ENCODE peak calls at places on chromosomes 16 and 17, in nine cellular contexts. I is thyroid gland, C is stomach, B is Peyer's patch, E is body of pancreas, X is GM12891, D is tibial nerve, H is suprapubic skin, O is H54. N is an unnamed sample.

GRCh38 chr17:9237661-9238301 is 216.5 kb downstream of the NTN1 start:
- DNase-seq in I (no peak), C (no peak), B (no peak), E (no peak), X (no peak), D (no peak), H (peak), O (no peak), N (no peak)

GRCh38 chr17:32546031-32546444 is 59.2 kb downstream of the CDK5R1 start:
- DNase-seq in I (no peak), C (no peak), B (no peak), E (no peak), X (no peak), D (no peak), H (no peak), O (no peak), N (no peak)

GRCh38 chr16:88811850-88812736 is at the start of gene APRT:
- DNase-seq in I (peak), C (peak), B (peak), E (peak), X (peak), D (peak), H (peak), O (peak), N (peak)

GRCh38 chr16:72999541-73000019 is 48.3 kb downstream of the ZFHX3 start:
- DNase-seq in I (no peak), C (no peak), B (no peak), E (no peak), X (no peak), D (no peak), H (peak), O (no peak), N (no peak)

GRCh38 chr17:75105269-75106080 is 4.3 kb upstream of the ARMC7 start:
- DNase-seq in I (peak), C (peak), B (peak), E (peak), X (peak), D (no peak), H (no peak), O (peak), N (no peak)

GRCh38 chr17:50764860-50765259 is 2.5 kb downstream of the ANKRD40CL start:
- DNase-seq in I (no peak), C (no peak), B (no peak), E (no peak), X (no peak), D (no peak), H (no peak), O (no peak), N (no peak)

GRCh38 chr17:20230924-20231323 is 221.8 kb downstream of the SPECC1 start:
- DNase-seq in I (no peak), C (no peak), B (no peak), E (no peak), X (no peak), D (no peak), H (no peak), O (no peak), N (no peak)

GRCh38 chr16:78249056-78249455 is 149.6 kb downstream of the WWOX start:
- DNase-seq in I (peak), C (peak), B (no peak), E (peak), X (no peak), D (no peak), H (no peak), O (no peak), N (no peak)

GRCh38 chr17:45050680-45051059 is 762 bp downstream of the DCAKD start:
- DNase-seq in I (no peak), C (no peak), B (no peak), E (no peak), X (no peak), D (no peak), H (no peak), O (no peak), N (no peak)

GRCh38 chr17:79809530-79810137 is 12.8 kb upstream of the CBX8 start:
- DNase-seq in I (peak), C (peak), B (no peak), E (peak), X (no peak), D (no peak), H (no peak), O (no peak), N (no peak)

GRCh38 chr16:84095466-84095865 is 21.3 kb downstream of the MBTPS1 start:
- DNase-seq in I (no peak), C (no peak), B (no peak), E (no peak), X (no peak), D (no peak), H (no peak), O (no peak), N (no peak)

GRCh38 chr16:85908889-85909584 is 10.1 kb downstream of the IRF8 start:
- DNase-seq in I (no peak), C (no peak), B (no peak), E (no peak), X (no peak), D (no peak), H (no peak), O (no peak), N (peak)
- TF ChIP-seq POLR2A in I (no peak), C (no peak), B (no peak), E (no peak), X (no peak), D (no peak), H (no peak), O (no peak), N (no peak)

DNA sequence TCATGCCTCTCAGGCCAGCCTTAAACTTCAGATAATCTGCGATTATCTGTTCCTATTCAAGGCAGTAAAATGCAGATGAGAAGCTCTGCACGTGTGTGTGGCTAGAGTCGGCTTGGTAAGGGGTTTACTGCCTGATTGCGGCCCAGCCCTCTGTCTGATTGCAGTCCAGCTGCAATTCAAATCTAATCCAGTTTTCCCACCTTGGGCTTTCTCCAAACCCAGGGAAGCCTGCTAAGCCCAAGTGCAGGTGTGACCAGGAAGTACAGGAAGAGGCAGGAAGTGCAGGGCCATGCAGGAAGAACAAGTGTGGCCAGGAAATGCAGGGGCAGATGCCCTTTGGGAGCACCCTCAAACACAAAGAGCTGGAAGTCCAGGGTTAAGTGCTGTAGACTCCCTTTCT is 314.9 kb downstream of the CEP112 start:
- DNase-seq in I (no peak), C (no peak), B (no peak), E (no peak), X (no peak), D (no peak), H (no peak), O (no peak), N (no peak)
- TF ChIP-seq POLR2A in I (no peak), C (no peak), B (no peak), E (no peak), X (no peak), D (no peak), H (no peak), O (no peak), N (no peak)

GRCh38 chr17:78376161-78376560 is 2.3 kb upstream of the PGS1 start:
- DNase-seq in I (no peak), C (no peak), B (no peak), E (no peak), X (no peak), D (no peak), H (no peak), O (no peak), N (no peak)

GRCh38 chr17:78374189-78374588 is 4.3 kb upstream of the PGS1 start:
- DNase-seq in I (no peak), C (no peak), B (no peak), E (no peak), X (no peak), D (no peak), H (no peak), O (no peak), N (no peak)

GRCh38 chr17:78372811-78373210 is 5.6 kb upstream of the PGS1 start:
- DNase-seq in I (no peak), C (no peak), B (no peak), E (no peak), X (no peak), D (no peak), H (no peak), O (no peak), N (no peak)

GRCh38 chr17:78375401-78376079 is 2.9 kb upstream of the PGS1 start:
- DNase-seq in I (peak), C (no peak), B (no peak), E (peak), X (no peak), D (no peak), H (no peak), O (peak), N (no peak)

DNA sequence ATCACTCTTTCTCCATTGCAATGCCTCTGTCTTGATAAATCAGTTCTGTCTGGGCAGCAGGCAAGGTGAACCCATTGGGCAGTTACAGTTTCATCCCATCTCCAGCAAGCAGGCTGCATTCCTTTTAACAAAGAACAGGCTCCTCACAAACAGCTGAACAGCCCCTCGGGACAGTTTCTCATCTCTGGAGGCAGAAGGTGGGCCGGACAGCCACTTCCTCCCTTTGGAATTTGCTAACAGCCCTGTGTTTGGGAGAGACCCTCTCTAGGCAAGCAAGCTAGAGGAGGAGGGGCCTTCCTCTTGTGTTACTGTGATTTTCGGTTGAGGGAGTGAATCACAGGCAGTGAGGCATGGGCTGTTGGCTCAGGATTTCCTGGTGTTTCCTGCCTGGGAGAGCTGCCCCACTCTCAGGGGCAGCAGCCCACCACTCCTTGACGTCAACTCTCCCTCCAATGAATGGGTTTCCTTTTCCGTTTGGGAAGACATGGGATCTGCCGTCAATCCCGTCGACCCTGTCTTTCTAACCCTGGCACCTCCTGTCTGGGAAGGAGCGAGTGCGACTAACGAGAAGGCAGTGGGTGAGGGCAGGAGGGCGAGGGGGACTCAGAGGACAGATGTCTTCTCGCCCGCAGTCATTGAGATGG is 3.7 kb upstream of the PGS1 start:
- DNase-seq in I (no peak), C (no peak), B (no peak), E (no peak), X (no peak), D (no peak), H (no peak), O (no peak), N (no peak)
- TF ChIP-seq POLR2A in I (no peak), C (no peak), B (no peak), E (no peak), X (no peak), D (no peak), H (no peak), O (peak), N (no peak)

GRCh38 chr17:6398955-6399354 is 36.0 kb downstream of the AIPL1 start:
- DNase-seq in I (no peak), C (no peak), B (no peak), E (no peak), X (no peak), D (no peak), H (no peak), O (no peak), N (no peak)
- TF ChIP-seq POLR2A in I (no peak), C (no peak), B (no peak), E (no peak), X (no peak), D (no peak), H (no peak), O (no peak), N (no peak)

DNA sequence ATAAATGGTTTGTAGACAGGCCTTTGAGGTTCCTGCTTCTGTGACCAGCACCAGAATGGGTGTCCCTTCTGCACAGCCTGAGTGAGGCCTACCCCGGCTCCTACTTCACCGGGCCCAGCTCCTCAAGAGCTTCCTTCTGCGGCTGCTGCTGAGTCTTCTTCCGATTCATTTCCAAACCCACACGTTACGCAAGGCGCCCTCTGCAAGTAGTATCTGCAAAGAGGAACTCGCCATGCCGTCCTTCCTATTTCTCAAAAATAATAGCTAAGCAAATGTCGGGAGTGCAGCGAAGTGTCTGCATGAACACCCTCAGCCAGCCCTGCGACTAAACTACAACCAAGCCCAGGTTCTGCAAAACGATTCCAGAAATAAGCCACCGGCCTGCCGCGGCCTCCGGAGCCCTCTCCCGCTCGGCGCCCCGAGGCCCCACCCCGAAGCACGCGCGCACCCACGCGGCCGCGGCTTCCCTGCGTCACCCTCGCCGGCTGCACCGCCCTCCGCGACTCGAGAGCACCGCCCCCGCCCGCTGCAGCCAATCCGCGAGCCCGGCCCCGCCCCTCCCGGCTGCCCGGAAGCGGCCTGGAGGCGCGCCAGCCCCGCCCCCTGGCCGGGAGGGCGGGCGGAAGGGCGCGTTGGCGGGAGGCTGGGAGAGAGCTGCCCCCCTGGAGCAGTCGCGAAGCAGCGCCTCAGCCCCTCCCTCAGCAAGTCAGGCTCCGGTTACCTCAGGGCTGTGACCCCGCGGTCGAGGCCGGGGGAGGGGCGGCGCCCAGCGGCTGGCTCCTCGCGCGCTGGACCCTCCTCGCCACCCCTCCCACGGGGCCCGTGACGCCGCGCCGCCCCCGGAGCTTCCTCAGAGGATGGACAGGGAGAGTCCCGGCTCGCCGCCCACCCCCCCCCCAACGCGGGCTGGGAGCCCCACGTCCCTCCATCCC is 8.3 kb downstream of the MNT start:
- DNase-seq in I (peak), C (peak), B (peak), E (peak), X (peak), D (peak), H (peak), O (peak), N (peak)
- TF ChIP-seq POLR2A in I (peak), C (no peak), B (peak), E (peak), X (peak), D (peak), H (no peak), O (peak), N (no peak)

DNA sequence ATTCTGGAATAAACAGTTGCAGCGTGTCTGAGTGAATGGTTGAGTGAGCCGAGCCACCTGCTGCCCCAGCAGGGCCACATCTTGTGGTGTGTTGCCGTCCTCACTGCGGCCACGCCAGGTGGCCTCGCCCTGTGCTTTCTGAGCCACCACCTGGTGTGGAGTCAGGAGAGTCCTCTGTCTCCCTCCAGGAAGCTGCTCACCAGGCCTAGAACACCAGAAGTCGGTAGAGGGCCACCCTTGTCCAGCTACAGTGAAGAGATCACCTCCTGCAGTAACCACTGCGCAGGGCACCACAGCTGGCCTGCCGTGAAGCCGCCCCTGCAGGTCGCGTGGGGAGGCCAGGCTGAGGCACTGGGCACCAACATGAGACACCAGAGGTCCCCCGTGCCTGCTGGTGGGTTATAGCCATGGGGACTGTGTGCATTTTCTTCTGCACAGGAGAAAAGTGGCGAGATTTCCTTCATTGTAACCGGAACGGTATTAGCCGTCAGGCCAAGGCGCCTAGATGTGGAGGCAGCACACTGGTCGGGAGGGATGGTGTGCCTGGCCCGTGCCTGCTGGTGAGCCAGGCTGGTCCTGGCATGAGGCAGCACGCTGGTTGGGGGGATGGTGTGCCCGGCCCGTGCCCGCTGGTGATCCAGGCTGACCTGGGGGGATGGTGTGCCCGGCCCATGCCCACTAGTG is 28.9 kb upstream of the FOXK2 start:
- DNase-seq in I (no peak), C (no peak), B (peak), E (no peak), X (no peak), D (no peak), H (no peak), O (no peak), N (no peak)
- TF ChIP-seq POLR2A in I (no peak), C (no peak), B (no peak), E (no peak), X (no peak), D (no peak), H (no peak), O (no peak), N (no peak)

DNA sequence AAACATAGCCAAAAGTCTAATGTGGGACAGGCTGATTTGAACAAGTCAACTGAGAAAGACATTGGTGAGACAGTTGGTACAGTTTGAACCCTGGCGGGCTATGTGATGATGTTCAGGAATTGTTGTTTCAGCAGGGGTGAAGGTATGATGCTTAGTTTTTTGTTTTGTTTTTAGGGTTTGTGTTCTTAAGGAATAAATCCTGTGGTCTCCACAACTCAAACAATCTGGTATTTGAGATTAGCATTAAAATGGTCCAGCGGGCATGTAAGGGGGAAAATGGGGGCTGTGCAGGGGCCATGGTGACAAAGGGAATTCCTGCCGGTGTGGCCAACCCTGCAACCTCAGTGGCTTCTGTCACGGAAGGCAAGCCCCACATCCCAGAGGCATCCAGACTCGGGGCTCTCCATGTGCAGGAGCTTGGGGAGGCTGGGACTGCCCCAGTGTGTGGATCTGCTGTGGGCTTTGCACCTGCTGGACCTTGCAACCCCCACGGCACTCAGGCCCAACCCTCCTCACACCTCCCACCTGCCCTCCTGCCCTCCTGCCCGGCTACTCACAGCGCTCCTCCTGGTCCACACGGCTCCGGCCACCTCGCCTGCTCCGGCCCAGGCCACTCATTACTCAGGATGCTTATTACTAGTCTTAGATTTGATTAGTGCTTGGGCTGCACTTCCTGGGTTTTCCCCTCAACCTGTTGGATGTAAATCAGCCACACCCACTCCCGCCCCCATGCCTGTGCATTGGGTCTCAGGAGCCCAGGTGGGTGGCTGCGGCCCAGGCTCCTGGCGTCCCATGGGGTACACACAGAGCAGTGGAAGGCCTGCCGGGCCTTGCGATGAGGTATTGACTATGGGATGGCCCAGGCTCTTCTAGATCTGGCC is at the start of gene TNFRSF13B:
- DNase-seq in I (no peak), C (no peak), B (no peak), E (no peak), X (no peak), D (no peak), H (no peak), O (no peak), N (no peak)
- TF ChIP-seq POLR2A in I (no peak), C (no peak), B (no peak), E (no peak), X (peak), D (no peak), H (no peak), O (no peak), N (no peak)

GRCh38 chr17:35116845-35117244 is 2.8 kb downstream of the RAD51D start:
- DNase-seq in I (no peak), C (no peak), B (no peak), E (no peak), X (no peak), D (no peak), H (no peak), O (no peak), N (no peak)

GRCh38 chr17:35117984-35118383 is 1.7 kb downstream of the RAD51D start:
- DNase-seq in I (no peak), C (no peak), B (peak), E (no peak), X (no peak), D (no peak), H (no peak), O (no peak), N (no peak)

GRCh38 chr17:35121315-35121714 is at the start of gene FNDC8:
- DNase-seq in I (no peak), C (no peak), B (no peak), E (no peak), X (no peak), D (no peak), H (no peak), O (no peak), N (no peak)

GRCh38 chr17:35119370-35120185 is at the start of gene RAD51D:
- DNase-seq in I (peak), C (peak), B (peak), E (peak), X (peak), D (peak), H (peak), O (peak), N (no peak)
- TF ChIP-seq POLR2A in I (peak), C (no peak), B (no peak), E (no peak), X (peak), D (no peak), H (no peak), O (peak), N (no peak)

DNA sequence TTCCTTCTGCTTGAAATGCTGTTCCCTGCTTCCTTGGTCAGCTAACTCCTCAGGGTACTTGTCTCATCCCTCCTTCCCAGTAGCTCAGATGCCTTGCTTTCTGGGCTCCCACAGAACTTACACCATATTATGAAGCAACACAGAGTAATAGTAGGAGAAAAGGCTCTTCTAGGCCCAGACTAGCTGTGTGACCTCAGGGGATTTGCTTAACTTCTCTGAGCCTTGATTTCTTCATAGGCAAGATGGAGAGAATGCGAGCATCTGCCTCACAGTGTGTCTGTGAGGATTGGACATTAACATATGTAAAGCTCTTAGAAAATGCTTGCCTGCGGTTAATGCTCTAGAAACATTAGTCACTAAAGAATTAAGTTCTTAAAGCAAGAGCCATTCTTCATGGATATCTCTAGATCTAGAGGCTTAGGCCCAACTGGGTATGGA is 22.3 kb upstream of the PECAM1 start:
- DNase-seq in I (no peak), C (no peak), B (no peak), E (no peak), X (no peak), D (no peak), H (no peak), O (no peak), N (no peak)
- TF ChIP-seq POLR2A in I (no peak), C (no peak), B (no peak), E (no peak), X (no peak), D (no peak), H (no peak), O (no peak), N (no peak)